ENCODE peak calls at places on chromosomes 2 and 18, in five cellular contexts. Q is BE2C, X is BJ, F is fibroblast of pulmonary artery, N is H1. T is an unnamed sample.

GRCh38 chr18:39969813-39970494 is 1985.1 kb upstream of the PIK3C3 start:
- DNase-seq in X (no peak), N (no peak), Q (no peak), F (peak; percentile 73), T (no peak)

GRCh38 chr2:172403881-172404470 is 23.4 kb upstream of the ITGA6 start:
- DNase-seq in Q (no peak), N (no peak), F (no peak), X (no peak), T (no peak)

GRCh38 chr2:64562148-64562784 is 38.1 kb downstream of the AFTPH start:
- DNase-seq in N (no peak), F (peak; percentile 47), Q (no peak), X (no peak), T (no peak)

GRCh38 chr2:217845251-217845650 is 157.5 kb downstream of the TNS1 start:
- DNase-seq in X (no peak), F (no peak), N (no peak), Q (no peak), T (no peak)

GRCh38 chr2:101406867-101407266 is 19.6 kb upstream of the CREG2 start:
- DNase-seq in X (peak; percentile 69), N (no peak), Q (no peak), F (peak; percentile 63), T (peak; percentile 56)

GRCh38 chr2:178807227-178808008 is at the start of gene TTN:
- DNase-seq in F (no peak), N (no peak), X (no peak), Q (no peak), T (no peak)

GRCh38 chr2:132760405-132760804 is 90.4 kb upstream of the LYPD1 start:
- DNase-seq in N (no peak), F (no peak), Q (no peak), X (no peak), T (no peak)

GRCh38 chr2:71872466-71873051 is 275.1 kb downstream of the CYP26B1 start:
- DNase-seq in Q (no peak), N (no peak), X (no peak), F (no peak), T (no peak)

GRCh38 chr2:241352227-241352626 is 3.9 kb upstream of the FARP2 start:
- DNase-seq in X (no peak), N (no peak), F (no peak), Q (no peak), T (no peak)

GRCh38 chr2:9629222-9630000 is 1.4 kb downstream of the YWHAQ start:
- DNase-seq in N (no peak), Q (no peak), X (no peak), F (peak; percentile 45), T (no peak)

GRCh38 chr2:234496442-234496834 is 443 bp downstream of the ARL4C start:
- DNase-seq in X (no peak), F (peak; percentile 32), Q (peak; percentile 52), N (peak; percentile 65), T (no peak)

GRCh38 chr2:50448556-50448955 is 583.4 kb downstream of the NRXN1 start:
- DNase-seq in N (no peak), F (no peak), X (no peak), Q (no peak), T (no peak)

GRCh38 chr2:214808481-214808931 is 977 bp downstream of the BARD1 start:
- DNase-seq in Q (no peak), F (no peak), N (no peak), X (no peak), T (no peak)

GRCh38 chr18:23856466-23857175 is 157.9 kb upstream of the TTC39C start:
- DNase-seq in F (no peak), N (peak; percentile 41), Q (no peak), X (no peak), T (no peak)

GRCh38 chr2:122545821-122546220 is 790.4 kb downstream of the TSN start:
- DNase-seq in F (no peak), N (no peak), X (no peak), Q (no peak), T (no peak)

GRCh38 chr2:86789687-86790133 is 1.0 kb downstream of the CD8A start:
- DNase-seq in Q (no peak), X (no peak), F (no peak), N (no peak), T (no peak)

GRCh38 chr2:224847961-224848850 is 132.0 kb upstream of the CCDC195 start:
- DNase-seq in F (peak; percentile 93), X (no peak), N (no peak), Q (peak; percentile 31), T (peak; percentile 54)

GRCh38 chr18:69840445-69840844 is 107.2 kb downstream of the CD226 start:
- DNase-seq in N (no peak), F (peak; percentile 21), X (no peak), Q (no peak), T (no peak)

GRCh38 chr18:10471574-10471973 is 17.1 kb downstream of the APCDD1 start:
- DNase-seq in Q (no peak), N (no peak), X (no peak), F (no peak), T (no peak)

GRCh38 chr2:202965810-202966454 is 48.7 kb upstream of the NBEAL1 start:
- DNase-seq in N (no peak), Q (peak; percentile 54), F (peak; percentile 84), X (no peak), T (no peak)

GRCh38 chr2:119196301-119197124 is 27.1 kb upstream of the STEAP3 start:
- DNase-seq in N (no peak), X (no peak), Q (no peak), F (peak; percentile 21), T (no peak)

GRCh38 chr2:241803387-241804325 is 5.3 kb upstream of the NEU4 start:
- DNase-seq in F (peak; percentile 49), X (peak; percentile 1), N (peak; percentile 46), Q (peak; percentile 20), T (no peak)

GRCh38 chr2:33030326-33030725 is 83.6 kb downstream of the LTBP1 start:
- DNase-seq in Q (no peak), N (no peak), F (no peak), X (no peak), T (no peak)

DNA sequence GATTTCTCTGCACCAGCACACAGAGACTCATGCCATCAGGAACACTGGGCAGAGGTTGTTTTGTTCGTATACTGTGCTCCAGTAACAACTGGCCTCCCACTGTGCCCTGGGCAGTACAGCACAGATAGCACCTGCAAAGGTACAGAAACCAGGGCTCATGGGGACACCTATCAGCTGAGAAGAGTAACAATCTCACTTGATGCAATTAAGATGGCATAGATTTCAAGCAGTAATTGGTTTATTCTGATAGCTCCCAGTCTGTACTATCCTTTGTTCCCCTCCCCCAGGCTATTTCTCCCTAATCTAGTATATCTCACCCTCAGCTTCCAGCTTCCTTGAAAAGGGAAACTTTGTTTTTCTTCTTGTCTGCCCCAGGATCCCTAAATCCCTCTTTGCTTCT is 343.9 kb upstream of the MMADHC start:
- DNase-seq in F (no peak), N (no peak), X (no peak), Q (no peak), T (no peak)
- TF ChIP-seq CTCF in F (no peak), N (no peak), X (no peak), Q (no peak), T (no peak)

DNA sequence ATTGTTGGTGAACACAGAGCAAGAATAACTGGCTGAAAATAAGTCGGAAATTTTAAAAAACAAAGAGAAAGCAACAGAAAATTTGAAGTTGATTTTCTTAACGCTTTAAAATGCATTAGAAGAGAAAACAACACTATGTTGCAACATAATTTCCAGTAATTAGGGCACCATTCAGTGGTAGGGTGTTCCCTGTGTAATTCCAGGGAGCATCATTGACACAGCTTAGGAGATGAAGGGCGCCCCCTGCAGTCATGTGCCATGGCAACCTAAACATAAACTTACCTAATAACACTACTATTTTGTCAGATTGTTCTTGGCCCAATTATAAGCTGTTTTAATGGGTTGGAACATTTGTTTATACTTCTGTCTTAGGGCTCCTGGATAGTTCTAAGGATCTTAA is 99.6 kb downstream of the DTNA start:
- DNase-seq in Q (peak; percentile 30), N (peak; percentile 82), F (peak; percentile 53), X (no peak), T (peak; percentile 2)
- TF ChIP-seq CTCF in Q (peak; percentile 42), N (peak; percentile 81), F (peak; percentile 58), X (peak; percentile 62), T (peak; percentile 49)

GRCh38 chr2:190947711-190948251 is 66.2 kb downstream of the STAT1 start:
- DNase-seq in Q (no peak), N (no peak), F (peak; percentile 86), X (peak; percentile 28), T (peak; percentile 15)
- TF ChIP-seq CTCF in Q (no peak), N (no peak), F (peak; percentile 36), X (peak; percentile 25), T (peak; percentile 19)

GRCh38 chr2:29215073-29215472 is 99.9 kb downstream of the CLIP4 start:
- DNase-seq in N (no peak), Q (no peak), X (no peak), F (no peak), T (no peak)
- TF ChIP-seq CTCF in N (no peak), Q (no peak), X (no peak), F (no peak), T (no peak)

GRCh38 chr2:160407393-160408204 is 86.0 kb downstream of the RBMS1 start:
- DNase-seq in N (peak; percentile 75), X (no peak), Q (peak; percentile 51), F (peak; percentile 75), T (no peak)
- TF ChIP-seq CTCF in N (no peak), X (no peak), Q (no peak), F (no peak), T (peak; percentile 1)

DNA sequence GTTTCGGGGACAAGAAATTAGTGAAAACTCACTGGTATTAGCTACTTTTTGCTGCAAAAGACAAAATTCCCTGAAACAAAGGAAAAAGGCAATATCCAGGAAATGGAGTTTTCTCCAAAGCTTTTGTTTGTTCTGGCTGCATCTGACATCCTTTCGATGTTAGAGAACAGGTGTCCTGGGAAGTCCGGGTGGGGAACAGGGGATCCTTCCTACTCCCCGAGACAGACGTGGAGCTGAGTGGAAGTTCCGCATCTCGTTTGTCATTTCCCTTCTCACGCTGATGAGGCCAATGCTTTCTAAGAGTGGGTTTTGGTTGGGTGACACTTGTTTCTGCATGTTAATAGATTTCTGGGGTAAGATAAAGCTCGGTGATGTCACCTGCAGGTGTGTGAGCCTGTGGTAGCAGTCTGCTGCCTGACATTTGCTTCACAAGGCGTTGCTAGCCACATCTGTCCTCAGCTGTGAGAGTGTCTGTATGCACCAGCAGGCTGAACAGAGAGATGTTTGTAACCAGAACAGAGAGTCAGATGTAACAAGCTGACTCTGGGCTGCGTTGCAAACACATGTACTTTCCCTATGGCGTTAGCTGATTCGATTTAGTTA is 125.9 kb downstream of the ACOXL start:
- DNase-seq in F (no peak), X (no peak), N (no peak), Q (no peak), T (no peak)
- TF ChIP-seq CTCF in F (no peak), X (no peak), N (no peak), Q (no peak), T (no peak)

DNA sequence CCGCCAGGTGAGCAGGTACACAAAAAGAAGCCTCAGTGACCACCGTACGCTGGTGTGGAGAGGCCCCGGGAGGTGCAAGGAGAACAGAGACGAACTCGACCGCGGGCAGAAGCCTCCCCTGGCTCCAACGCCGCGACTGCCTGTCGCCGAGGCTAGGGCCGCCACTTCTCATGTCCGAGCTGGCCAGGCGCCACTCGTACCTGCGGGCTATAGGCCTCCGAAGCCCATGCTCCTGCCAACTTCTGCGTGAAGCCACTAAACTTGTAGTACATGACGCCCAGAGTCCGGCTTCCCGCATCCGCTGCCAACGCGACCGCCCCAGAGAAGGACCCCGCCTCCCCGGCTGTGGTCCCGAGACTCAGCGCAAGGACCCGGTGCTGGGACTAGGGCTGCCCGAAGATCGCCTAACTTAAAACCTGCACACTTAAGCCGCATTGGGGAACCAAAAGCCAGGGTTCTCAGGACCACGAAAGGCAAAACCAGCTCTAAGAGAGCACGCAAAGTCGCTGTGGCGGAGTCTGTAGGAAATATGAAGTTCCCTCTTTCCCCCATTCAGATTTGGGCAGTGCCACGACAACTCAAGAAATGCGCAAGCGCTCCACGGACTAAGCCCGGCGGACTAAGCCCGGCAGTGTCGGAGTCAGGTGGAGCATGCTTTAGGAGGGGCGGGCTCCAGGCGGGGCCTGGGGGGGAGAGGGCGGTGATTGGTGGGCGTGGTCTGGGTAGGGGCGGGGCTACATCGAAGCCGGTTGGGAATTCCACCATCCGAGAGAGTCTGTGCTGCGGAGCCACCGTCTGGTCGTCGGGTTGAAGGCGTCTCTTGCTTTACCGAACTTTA is at the start of gene COX7A2L:
- DNase-seq in N (peak; percentile 99), X (peak; percentile 78), F (peak; percentile 98), Q (peak; percentile 98), T (peak; percentile 92)
- TF ChIP-seq CTCF in N (peak; percentile 32), X (peak; percentile 45), F (peak; percentile 36), Q (peak; percentile 35), T (peak; percentile 52)

T was measured in AG09319.